ENCODE peak calls at places on chromosomes 11 and 22, in nine cellular contexts. One of them, this sample, is unnamed.

GRCh38 chr11:76574406-76574805 is 96.1 kb downstream of the LRRC32 start:
- DNase-seq in brain microvascular endothelial cell: peak
- DNase-seq in left ventricle myocardium inferior: no peak
- DNase-seq in HCT116: no peak
- DNase-seq in fibroblast of the aortic adventitia: peak
- DNase-seq in stimulated activated CD4-positive, alpha-beta T cell treated with anti-CD3 and anti-CD28 coated beads, Interleukin-2, amount 100 ng/mL, for 48 hours: no peak
- DNase-seq in activated CD4-positive, alpha-beta T cell treated with anti-CD3 and anti-CD28 coated beads for 48 hours: no peak
- DNase-seq in stomach: no peak
- DNase-seq in colonic mucosa: no peak
- DNase-seq in this sample: no peak

GRCh38 chr11:86274503-86274902 is 27.5 kb upstream of the HIKESHI start:
- DNase-seq in colonic mucosa: no peak
- DNase-seq in brain microvascular endothelial cell: no peak
- DNase-seq in left ventricle myocardium inferior: no peak
- DNase-seq in stimulated activated CD4-positive, alpha-beta T cell treated with anti-CD3 and anti-CD28 coated beads, Interleukin-2, amount 100 ng/mL, for 48 hours: no peak
- DNase-seq in fibroblast of the aortic adventitia: no peak
- DNase-seq in activated CD4-positive, alpha-beta T cell treated with anti-CD3 and anti-CD28 coated beads for 48 hours: no peak
- DNase-seq in stomach: no peak
- DNase-seq in HCT116: no peak
- DNase-seq in this sample: no peak

GRCh38 chr11:70467196-70468085 is 69.1 kb downstream of the CTTN start:
- DNase-seq in activated CD4-positive, alpha-beta T cell treated with anti-CD3 and anti-CD28 coated beads for 48 hours: peak
- DNase-seq in stomach: peak
- DNase-seq in stimulated activated CD4-positive, alpha-beta T cell treated with anti-CD3 and anti-CD28 coated beads, Interleukin-2, amount 100 ng/mL, for 48 hours: peak
- DNase-seq in HCT116: peak
- DNase-seq in colonic mucosa: peak
- DNase-seq in fibroblast of the aortic adventitia: peak
- DNase-seq in brain microvascular endothelial cell: peak
- DNase-seq in left ventricle myocardium inferior: peak
- DNase-seq in this sample: peak

GRCh38 chr11:35650467-35650866 is 12.1 kb upstream of the TRIM44 start:
- DNase-seq in fibroblast of the aortic adventitia: no peak
- DNase-seq in stimulated activated CD4-positive, alpha-beta T cell treated with anti-CD3 and anti-CD28 coated beads, Interleukin-2, amount 100 ng/mL, for 48 hours: no peak
- DNase-seq in HCT116: no peak
- DNase-seq in stomach: no peak
- DNase-seq in brain microvascular endothelial cell: no peak
- DNase-seq in left ventricle myocardium inferior: no peak
- DNase-seq in activated CD4-positive, alpha-beta T cell treated with anti-CD3 and anti-CD28 coated beads for 48 hours: no peak
- DNase-seq in colonic mucosa: no peak
- DNase-seq in this sample: no peak

GRCh38 chr22:49825436-49825835 is 2.2 kb downstream of the BRD1 start:
- DNase-seq in left ventricle myocardium inferior: no peak
- DNase-seq in brain microvascular endothelial cell: peak
- DNase-seq in stomach: no peak
- DNase-seq in HCT116: no peak
- DNase-seq in activated CD4-positive, alpha-beta T cell treated with anti-CD3 and anti-CD28 coated beads for 48 hours: no peak
- DNase-seq in stimulated activated CD4-positive, alpha-beta T cell treated with anti-CD3 and anti-CD28 coated beads, Interleukin-2, amount 100 ng/mL, for 48 hours: no peak
- DNase-seq in colonic mucosa: no peak
- DNase-seq in fibroblast of the aortic adventitia: peak
- DNase-seq in this sample: no peak

GRCh38 chr22:25572708-25573161 is 8.3 kb downstream of the GRK3 start:
- DNase-seq in activated CD4-positive, alpha-beta T cell treated with anti-CD3 and anti-CD28 coated beads for 48 hours: no peak
- DNase-seq in HCT116: no peak
- DNase-seq in colonic mucosa: no peak
- DNase-seq in left ventricle myocardium inferior: no peak
- DNase-seq in brain microvascular endothelial cell: no peak
- DNase-seq in stimulated activated CD4-positive, alpha-beta T cell treated with anti-CD3 and anti-CD28 coated beads, Interleukin-2, amount 100 ng/mL, for 48 hours: no peak
- DNase-seq in stomach: no peak
- DNase-seq in fibroblast of the aortic adventitia: no peak
- DNase-seq in this sample: no peak

GRCh38 chr11:68120212-68121066 is 749 bp downstream of the CHKA start:
- DNase-seq in activated CD4-positive, alpha-beta T cell treated with anti-CD3 and anti-CD28 coated beads for 48 hours: peak
- DNase-seq in stomach: no peak
- DNase-seq in stimulated activated CD4-positive, alpha-beta T cell treated with anti-CD3 and anti-CD28 coated beads, Interleukin-2, amount 100 ng/mL, for 48 hours: peak
- DNase-seq in left ventricle myocardium inferior: peak
- DNase-seq in HCT116: no peak
- DNase-seq in fibroblast of the aortic adventitia: peak
- DNase-seq in brain microvascular endothelial cell: no peak
- DNase-seq in colonic mucosa: peak
- DNase-seq in this sample: peak

GRCh38 chr11:115919341-115920086 is 415.3 kb upstream of the CADM1 start:
- DNase-seq in activated CD4-positive, alpha-beta T cell treated with anti-CD3 and anti-CD28 coated beads for 48 hours: peak
- DNase-seq in left ventricle myocardium inferior: no peak
- DNase-seq in colonic mucosa: no peak
- DNase-seq in fibroblast of the aortic adventitia: no peak
- DNase-seq in HCT116: no peak
- DNase-seq in stomach: no peak
- DNase-seq in stimulated activated CD4-positive, alpha-beta T cell treated with anti-CD3 and anti-CD28 coated beads, Interleukin-2, amount 100 ng/mL, for 48 hours: no peak
- DNase-seq in brain microvascular endothelial cell: no peak
- DNase-seq in this sample: peak

GRCh38 chr11:35623708-35624168 is 5.5 kb downstream of the FJX1 start:
- DNase-seq in colonic mucosa: no peak
- DNase-seq in stomach: no peak
- DNase-seq in activated CD4-positive, alpha-beta T cell treated with anti-CD3 and anti-CD28 coated beads for 48 hours: no peak
- DNase-seq in left ventricle myocardium inferior: no peak
- DNase-seq in stimulated activated CD4-positive, alpha-beta T cell treated with anti-CD3 and anti-CD28 coated beads, Interleukin-2, amount 100 ng/mL, for 48 hours: no peak
- DNase-seq in brain microvascular endothelial cell: peak
- DNase-seq in HCT116: no peak
- DNase-seq in fibroblast of the aortic adventitia: peak
- DNase-seq in this sample: no peak

GRCh38 chr22:38759005-38759404 is 3.2 kb upstream of the SUN2 start:
- DNase-seq in stimulated activated CD4-positive, alpha-beta T cell treated with anti-CD3 and anti-CD28 coated beads, Interleukin-2, amount 100 ng/mL, for 48 hours: no peak
- DNase-seq in colonic mucosa: no peak
- DNase-seq in activated CD4-positive, alpha-beta T cell treated with anti-CD3 and anti-CD28 coated beads for 48 hours: no peak
- DNase-seq in HCT116: no peak
- DNase-seq in stomach: no peak
- DNase-seq in left ventricle myocardium inferior: no peak
- DNase-seq in brain microvascular endothelial cell: no peak
- DNase-seq in fibroblast of the aortic adventitia: no peak
- DNase-seq in this sample: no peak

GRCh38 chr11:71940561-71941219 is 11.8 kb downstream of the RNF121 start:
- DNase-seq in colonic mucosa: no peak
- DNase-seq in activated CD4-positive, alpha-beta T cell treated with anti-CD3 and anti-CD28 coated beads for 48 hours: no peak
- DNase-seq in HCT116: no peak
- DNase-seq in stomach: no peak
- DNase-seq in brain microvascular endothelial cell: no peak
- DNase-seq in left ventricle myocardium inferior: no peak
- DNase-seq in fibroblast of the aortic adventitia: no peak
- DNase-seq in stimulated activated CD4-positive, alpha-beta T cell treated with anti-CD3 and anti-CD28 coated beads, Interleukin-2, amount 100 ng/mL, for 48 hours: no peak
- DNase-seq in this sample: no peak

GRCh38 chr11:62593434-62594044 is 2.2 kb upstream of the TUT1 start:
- DNase-seq in HCT116: no peak
- DNase-seq in brain microvascular endothelial cell: peak
- DNase-seq in left ventricle myocardium inferior: peak
- DNase-seq in fibroblast of the aortic adventitia: peak
- DNase-seq in stimulated activated CD4-positive, alpha-beta T cell treated with anti-CD3 and anti-CD28 coated beads, Interleukin-2, amount 100 ng/mL, for 48 hours: peak
- DNase-seq in colonic mucosa: peak
- DNase-seq in activated CD4-positive, alpha-beta T cell treated with anti-CD3 and anti-CD28 coated beads for 48 hours: peak
- DNase-seq in stomach: peak
- DNase-seq in this sample: peak

GRCh38 chr11:76769071-76769560 is 14.0 kb upstream of the TSKU start:
- DNase-seq in colonic mucosa: peak
- DNase-seq in stimulated activated CD4-positive, alpha-beta T cell treated with anti-CD3 and anti-CD28 coated beads, Interleukin-2, amount 100 ng/mL, for 48 hours: no peak
- DNase-seq in activated CD4-positive, alpha-beta T cell treated with anti-CD3 and anti-CD28 coated beads for 48 hours: no peak
- DNase-seq in HCT116: no peak
- DNase-seq in left ventricle myocardium inferior: no peak
- DNase-seq in brain microvascular endothelial cell: peak
- DNase-seq in stomach: no peak
- DNase-seq in fibroblast of the aortic adventitia: no peak
- DNase-seq in this sample: peak

This sample was measured in thyroid gland.